ENCODE peak calls at places on chromosomes 12 and 14, in six cellular contexts. H is tibial artery, U is pancreas, V is IMR-90, W is AG04450, D is HCT116. L is an unnamed sample. For H3K9me3, the result is how much of the 10 kb centered on the place peaks cover.

GRCh38 chr12:131113562-131113961 is 159.9 kb downstream of the ADGRD1 start:
- DNase-seq in H (no peak), U (no peak), V (no peak), W (no peak), D (no peak), L (peak)

GRCh38 chr14:99331796-99332195 is 59.8 kb upstream of the BCL11B start:
- DNase-seq in H (peak), U (no peak), V (no peak), W (no peak), D (no peak), L (no peak)

GRCh38 chr14:28157289-28157869 is 609.2 kb upstream of the FOXG1 start:
- DNase-seq in H (no peak), U (no peak), V (no peak), W (no peak), D (no peak), L (no peak)

GRCh38 chr12:32002848-32003493 is 43.8 kb downstream of the RESF1 start:
- DNase-seq in H (no peak), U (no peak), V (no peak), W (no peak), D (no peak), L (no peak)

GRCh38 chr14:101791919-101792572 is 30.5 kb downstream of the PPP2R5C start:
- DNase-seq in H (no peak), U (no peak), V (peak), W (peak), D (no peak), L (no peak)

GRCh38 chr14:41302776-41303175 is 303.9 kb upstream of the LRFN5 start:
- DNase-seq in H (no peak), U (no peak), V (no peak), W (no peak), D (no peak), L (no peak)

GRCh38 chr14:35159742-35160409 is 37.5 kb downstream of the PRORP start:
- DNase-seq in H (no peak), U (no peak), V (peak), W (peak), D (peak), L (no peak)

GRCh38 chr12:7092229-7092985 is at the start of gene C1R:
- DNase-seq in H (peak), U (peak), V (peak), W (peak), D (no peak), L (no peak)

GRCh38 chr14:95146079-95146771 is 11.1 kb downstream of the DICER1 start:
- DNase-seq in H (no peak), U (no peak), V (no peak), W (no peak), D (no peak), L (peak)

GRCh38 chr12:34347367-34347766 is 325.1 kb downstream of the ALG10 start:
- DNase-seq in H (no peak), U (no peak), V (no peak), W (no peak), D (no peak), L (no peak)

GRCh38 chr14:64878775-64879634 is 702 bp downstream of the SPTB start:
- DNase-seq in H (no peak), U (peak), V (no peak), W (no peak), D (no peak), L (no peak)

GRCh38 chr14:64463198-64463597 is 2.1 kb upstream of the AKAP5 start:
- DNase-seq in H (no peak), U (no peak), V (no peak), W (no peak), D (no peak), L (no peak)

GRCh38 chr12:7108042-7108927 is 729 bp downstream of the C1RL start:
- DNase-seq in H (peak), U (peak), V (peak), W (no peak), D (peak), L (peak)

GRCh38 chr14:28143340-28143739 is 623.2 kb upstream of the FOXG1 start:
- DNase-seq in H (no peak), U (no peak), V (no peak), W (no peak), D (no peak), L (no peak)

GRCh38 chr12:64402181-64402580 is 2.0 kb upstream of the XPOT start:
- DNase-seq in H (no peak), U (no peak), V (no peak), W (no peak), D (no peak), L (no peak)

GRCh38 chr12:104345234-104346066 is 41.9 kb downstream of the EID3 start:
- DNase-seq in H (no peak), U (no peak), V (no peak), W (no peak), D (no peak), L (no peak)

GRCh38 chr14:105294142-105294597 is 6.6 kb downstream of the BRF1 start:
- DNase-seq in H (no peak), U (peak), V (peak), W (no peak), D (no peak), L (peak)

GRCh38 chr12:57811028-57811755 is 7.3 kb downstream of the AVIL start:
- DNase-seq in H (peak), U (no peak), V (no peak), W (no peak), D (no peak), L (no peak)

GRCh38 chr14:30638926-30639325 is 16.8 kb downstream of the SCFD1 start:
- DNase-seq in H (no peak), U (no peak), V (no peak), W (no peak), D (no peak), L (no peak)

DNA sequence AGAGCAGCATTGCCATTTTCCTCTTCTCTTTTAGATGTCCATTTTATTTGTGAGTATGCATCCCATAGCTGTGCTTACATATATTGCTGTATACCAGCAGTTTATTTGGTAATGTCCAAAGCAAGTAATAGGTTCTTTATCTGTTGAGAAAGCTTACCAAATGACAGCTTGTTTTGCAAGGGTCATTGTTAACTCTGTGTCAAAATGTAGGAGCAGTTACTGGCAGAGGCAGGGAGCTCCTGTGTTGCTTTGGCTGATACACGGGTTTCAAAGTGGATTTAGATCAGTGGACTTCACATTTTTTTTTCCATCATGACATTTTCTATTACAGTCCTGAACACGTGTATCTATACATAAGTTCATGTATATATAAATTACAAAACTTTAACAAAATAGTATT is 38.1 kb upstream of the LRTM2 start:
- DNase-seq in H (no peak), U (no peak), V (no peak), W (no peak), D (no peak), L (no peak)
- H3K9me3 ChIP-seq in H (under half), U (under half), V (under half), W (under half), D (under half), L (under half)

DNA sequence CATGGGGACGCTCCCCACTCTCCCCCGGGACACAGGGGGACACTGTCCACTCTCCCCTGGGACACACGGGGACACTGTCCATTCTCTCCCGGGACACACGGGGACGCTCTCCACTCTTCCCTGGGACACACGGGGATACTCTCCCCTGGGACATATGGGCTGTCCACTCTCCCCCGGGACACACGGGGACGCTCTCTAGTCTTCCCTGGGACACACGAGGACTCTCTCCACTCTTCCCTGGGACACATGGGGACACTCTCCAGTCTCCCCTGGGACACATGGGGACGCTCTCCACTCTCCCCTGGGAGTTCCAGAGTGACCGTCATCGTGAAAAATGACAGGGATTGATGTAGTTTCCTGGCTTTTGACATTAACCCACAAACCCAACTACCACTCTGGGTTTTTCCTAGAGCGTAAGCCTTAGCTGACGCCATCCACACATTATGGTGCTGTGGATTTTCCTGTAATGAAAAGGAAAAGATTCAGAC is 3.0 kb upstream of the P2RX2 start:
- DNase-seq in H (no peak), U (no peak), V (no peak), W (no peak), D (no peak), L (no peak)
- TF ChIP-seq CTCF in H (no peak), U (no peak), V (no peak), W (no peak), D (no peak), L (no peak)

GRCh38 chr12:14602128-14602527 is 34.4 kb upstream of the PLBD1 start:
- DNase-seq in H (no peak), U (no peak), V (no peak), W (no peak), D (no peak), L (no peak)
- H3K4me3 ChIP-seq in H (no peak), U (no peak), V (no peak), W (no peak), D (no peak), L (no peak)

GRCh38 chr12:69189378-69189978 is 49.9 kb upstream of the CPSF6 start:
- DNase-seq in H (no peak), U (no peak), V (no peak), W (no peak), D (no peak), L (no peak)
- H3K9me3 ChIP-seq in H (under half), U (under half), V (under half), W (under half), D (under half), L (under half)

DNA sequence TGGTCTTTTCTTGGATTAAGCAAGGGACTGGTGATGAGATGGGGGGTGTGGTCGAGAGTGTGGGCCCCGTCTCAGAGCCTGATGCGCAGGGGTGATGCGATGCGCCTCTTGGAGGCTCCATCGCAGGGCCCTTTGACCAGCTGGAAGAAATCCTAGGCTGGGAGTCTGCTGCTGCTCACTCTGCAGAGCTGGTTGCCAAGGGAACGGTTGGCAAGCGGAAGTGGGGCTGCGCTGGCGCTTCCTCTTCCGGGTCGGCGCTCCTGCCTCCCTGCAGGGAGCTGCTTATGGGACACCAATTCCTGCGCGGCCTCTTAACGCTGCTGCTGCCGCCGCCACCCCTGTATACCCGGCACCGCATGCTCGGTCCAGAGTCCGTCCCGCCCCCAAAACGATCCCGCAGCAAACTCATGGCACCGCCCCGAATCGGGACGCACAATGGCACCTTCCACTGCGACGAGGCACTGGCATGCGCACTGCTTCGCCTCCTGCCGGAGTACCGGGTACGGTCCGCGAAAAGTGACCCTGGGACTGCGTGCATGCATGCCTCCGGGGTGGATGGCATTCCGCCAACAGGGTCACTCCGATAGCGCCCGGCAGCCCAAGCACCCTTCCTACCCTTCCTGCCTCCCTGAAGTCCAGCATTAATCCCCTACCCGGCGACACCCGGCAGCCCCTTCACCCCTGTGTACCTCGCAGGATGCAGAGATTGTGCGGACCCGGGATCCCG is at the start of gene MYG1:
- DNase-seq in H (peak), U (peak), V (peak), W (no peak), D (peak), L (peak)
- TF ChIP-seq CTCF in H (peak), U (peak), V (peak), W (peak), D (no peak), L (peak)

GRCh38 chr12:52442600-52443061 is 8.5 kb upstream of the KRT75 start:
- DNase-seq in H (no peak), U (no peak), V (peak), W (peak), D (peak), L (no peak)

GRCh38 chr12:52446346-52447045 is 5.5 kb downstream of the KRT6B start:
- DNase-seq in H (no peak), U (no peak), V (no peak), W (no peak), D (no peak), L (no peak)

GRCh38 chr12:52444647-52445595 is 7.0 kb downstream of the KRT6B start:
- DNase-seq in H (no peak), U (no peak), V (no peak), W (no peak), D (no peak), L (no peak)

GRCh38 chr12:52445876-52446275 is 6.1 kb downstream of the KRT6B start:
- DNase-seq in H (no peak), U (no peak), V (no peak), W (no peak), D (no peak), L (no peak)

DNA sequence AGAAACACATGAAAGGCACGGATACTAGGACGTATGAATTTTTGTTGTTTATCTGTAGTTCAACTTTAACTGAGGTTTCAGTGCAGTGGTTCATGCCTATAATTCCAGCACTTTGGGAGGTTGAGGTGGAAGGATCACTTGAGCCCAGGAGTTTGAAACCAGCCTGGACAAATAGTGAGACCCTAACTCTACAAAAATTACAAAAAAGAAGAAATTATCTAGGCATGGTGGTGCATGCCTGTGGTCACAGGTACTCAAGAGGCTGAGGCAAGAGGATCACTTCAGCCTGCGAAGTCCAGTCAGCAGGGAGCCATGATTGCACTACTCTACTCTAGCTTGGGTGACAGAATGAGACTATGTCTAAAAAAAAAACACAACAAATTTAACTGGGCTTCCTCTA is 8.0 kb downstream of the KRT6B start:
- DNase-seq in H (no peak), U (no peak), V (no peak), W (no peak), D (no peak), L (no peak)
- H3K4me3 ChIP-seq in H (no peak), U (no peak), V (no peak), W (no peak), D (no peak), L (no peak)

GRCh38 chr14:19823765-19824164 is 20.2 kb downstream of the OR4N2 start:
- DNase-seq in H (no peak), U (no peak), V (no peak), W (no peak), D (no peak), L (no peak)
- H3K9me3 ChIP-seq in H (under half), U (under half), V (under half), W (under half), D (under half), L (under half)

GRCh38 chr12:65840793-65841670 is 16.7 kb downstream of the HMGA2 start:
- DNase-seq in H (no peak), U (no peak), V (no peak), W (no peak), D (no peak), L (no peak)
- TF ChIP-seq CTCF in H (no peak), U (no peak), V (no peak), W (no peak), D (no peak), L (no peak)